ENCODE peak calls at places on chromosomes 12 and 14, in eight cellular contexts. U, G, E, X, T, B, N and M are unnamed samples. For H4K20me1, the result is how much of the 10 kb centered on the place peaks cover.

GRCh38 chr12:119005085-119005484 is 23.7 kb downstream of the SRRM4 start:
- DNase-seq in U (no peak), G (no peak), E (peak), X (no peak), T (no peak), B (no peak), N (no peak), M (no peak)

GRCh38 chr12:65962921-65963883 is 138.9 kb downstream of the HMGA2 start:
- DNase-seq in U (peak), G (no peak), E (peak), X (no peak), T (peak), B (peak), N (peak), M (peak)

GRCh38 chr12:88985631-88986030 is 366.7 kb downstream of the DUSP6 start:
- DNase-seq in U (no peak), G (no peak), E (no peak), X (no peak), T (no peak), B (no peak), N (no peak), M (no peak)

GRCh38 chr12:63752283-63752682 is 27.4 kb upstream of the RXYLT1 start:
- DNase-seq in U (peak), G (no peak), E (no peak), X (no peak), T (no peak), B (no peak), N (no peak), M (no peak)

GRCh38 chr12:18320036-18320617 is 58.8 kb downstream of the PIK3C2G start:
- DNase-seq in U (peak), G (peak), E (peak), X (peak), T (peak), B (peak), N (peak), M (peak)

GRCh38 chr12:29889737-29890136 is 106.0 kb upstream of the TMTC1 start:
- DNase-seq in U (no peak), G (peak), E (peak), X (peak), T (peak), B (peak), N (peak), M (peak)

GRCh38 chr14:53278602-53279506 is 125.7 kb upstream of the DDHD1 start:
- DNase-seq in U (no peak), G (peak), E (no peak), X (peak), T (no peak), B (peak), N (no peak), M (no peak)

GRCh38 chr14:100914597-100915021 is 11.1 kb upstream of the RTL1 start:
- DNase-seq in U (no peak), G (peak), E (no peak), X (peak), T (no peak), B (no peak), N (no peak), M (no peak)

GRCh38 chr14:55336161-55336560 is 64.9 kb downstream of the FBXO34 start:
- DNase-seq in U (no peak), G (peak), E (no peak), X (peak), T (no peak), B (no peak), N (no peak), M (no peak)

GRCh38 chr12:66688836-66689439 is 10.1 kb upstream of the GRIP1 start:
- DNase-seq in U (peak), G (peak), E (peak), X (peak), T (peak), B (peak), N (peak), M (peak)

GRCh38 chr14:103313704-103314103 is 20.3 kb upstream of the EIF5 start:
- DNase-seq in U (no peak), G (peak), E (no peak), X (peak), T (no peak), B (no peak), N (no peak), M (no peak)
- H2AFZ ChIP-seq in U (no peak), G (no peak), E (no peak), X (no peak), T (no peak), B (no peak), N (no peak), M (no peak)

GRCh38 chr12:110035534-110036104 is 12.7 kb downstream of the C12orf76 start:
- DNase-seq in U (no peak), G (no peak), E (no peak), X (no peak), T (no peak), B (no peak), N (no peak), M (no peak)

GRCh38 chr12:110037315-110037714 is 11.0 kb downstream of the C12orf76 start:
- DNase-seq in U (no peak), G (no peak), E (no peak), X (no peak), T (no peak), B (no peak), N (no peak), M (no peak)

GRCh38 chr12:110042260-110042659 is 6.1 kb downstream of the C12orf76 start:
- DNase-seq in U (no peak), G (no peak), E (no peak), X (no peak), T (no peak), B (no peak), N (no peak), M (no peak)

GRCh38 chr12:110038741-110039084 is 9.6 kb downstream of the C12orf76 start:
- DNase-seq in U (no peak), G (no peak), E (no peak), X (no peak), T (no peak), B (no peak), N (no peak), M (no peak)

GRCh38 chr12:110039085-110039807 is 9.1 kb downstream of the C12orf76 start:
- DNase-seq in U (no peak), G (peak), E (no peak), X (peak), T (no peak), B (no peak), N (no peak), M (peak)
- TF ChIP-seq EZH2phosphoT487 in U (no peak), G (no peak), E (no peak), X (no peak), T (no peak), B (no peak), N (no peak), M (no peak)

GRCh38 chr12:47799357-47799955 is 20.2 kb downstream of the HDAC7 start:
- DNase-seq in U (no peak), G (peak), E (peak), X (no peak), T (no peak), B (no peak), N (no peak), M (no peak)
- H4K20me1 ChIP-seq in U (under half), G (under half), E (under half), X (under half), T (half or more), B (under half), N (under half), M (under half)

GRCh38 chr14:75967866-75968265 is 13.9 kb downstream of the TGFB3 start:
- DNase-seq in U (no peak), G (peak), E (no peak), X (no peak), T (no peak), B (no peak), N (no peak), M (no peak)
- H2AFZ ChIP-seq in U (no peak), G (no peak), E (no peak), X (no peak), T (no peak), B (no peak), N (no peak), M (no peak)

GRCh38 chr14:78399316-78399889 is 229.2 kb downstream of the NRXN3 start:
- DNase-seq in U (no peak), G (peak), E (peak), X (peak), T (no peak), B (peak), N (no peak), M (peak)
- TF ChIP-seq EZH2phosphoT487 in U (no peak), G (no peak), E (no peak), X (no peak), T (no peak), B (no peak), N (no peak), M (no peak)

DNA sequence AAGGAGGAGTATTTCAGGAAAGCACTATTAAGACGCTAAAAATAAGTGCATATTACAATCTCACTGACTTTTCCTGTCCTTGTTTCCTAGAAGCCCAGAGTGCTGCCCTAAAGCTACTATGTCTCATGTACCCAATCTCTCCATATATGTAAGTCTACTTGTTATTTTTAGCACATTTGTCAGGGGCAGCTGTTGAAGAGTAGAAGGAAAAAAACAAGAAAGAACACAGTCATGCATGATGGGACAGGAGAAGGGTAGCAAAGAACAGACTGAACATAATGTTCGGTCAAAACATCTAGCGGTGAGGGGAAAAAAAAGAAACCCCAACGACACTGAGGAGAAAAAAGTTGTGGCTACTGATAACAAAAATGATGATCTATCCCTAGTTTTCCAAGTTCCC is 14.3 kb downstream of the YBX3 start:
- DNase-seq in U (no peak), G (no peak), E (no peak), X (no peak), T (no peak), B (peak), N (no peak), M (no peak)
- H4K20me1 ChIP-seq in U (under half), G (under half), E (under half), X (under half), T (under half), B (under half), N (under half), M (under half)

GRCh38 chr14:94676495-94677238 is 64.5 kb downstream of the SERPINA3 start:
- DNase-seq in U (no peak), G (no peak), E (no peak), X (no peak), T (no peak), B (no peak), N (no peak), M (no peak)
- H2AFZ ChIP-seq in U (no peak), G (no peak), E (no peak), X (no peak), T (no peak), B (no peak), N (no peak), M (no peak)

DNA sequence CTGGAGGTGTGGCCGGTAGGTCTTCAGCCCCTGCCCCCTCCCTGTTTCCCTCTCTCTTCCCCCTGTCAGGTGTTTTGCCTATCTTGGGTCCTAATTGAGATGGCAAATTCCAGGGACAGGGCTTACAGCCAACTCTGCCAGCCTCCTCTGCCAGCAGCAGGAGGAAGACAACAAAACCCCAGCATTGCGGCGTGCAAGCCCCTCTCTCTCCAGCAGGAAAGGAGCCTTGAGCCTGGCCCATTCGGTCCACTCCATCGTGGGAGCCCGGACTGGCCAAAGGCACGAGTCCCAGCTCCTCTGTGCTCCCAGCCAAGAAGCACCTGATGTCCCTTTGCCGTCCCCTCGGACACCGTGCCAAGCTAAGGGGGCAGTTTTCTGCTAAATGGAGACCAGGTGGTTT is 56.9 kb upstream of the LHX5 start:
- DNase-seq in U (no peak), G (no peak), E (peak), X (no peak), T (no peak), B (no peak), N (no peak), M (no peak)
- TF ChIP-seq EZH2phosphoT487 in U (no peak), G (no peak), E (no peak), X (no peak), T (no peak), B (no peak), N (no peak), M (no peak)